ENCODE peak calls at places on chromosome 21, in four cellular contexts. H is globus pallidus, B is ELF-1, V is HCT116. Y is an unnamed sample.

GRCh38 chr21:42850866-42851391 is 28.4 kb downstream of the WDR4 start:
- DNase-seq in H (no peak), B (peak; percentile 76), V (no peak), Y (peak; percentile 32)

GRCh38 chr21:31354604-31355443 is 10.8 kb upstream of the TIAM1 start:
- DNase-seq in H (no peak), B (no peak), V (peak; percentile 98), Y (peak; percentile 95)

GRCh38 chr21:42724226-42724920 is 71.0 kb downstream of the PDE9A start:
- DNase-seq in H (no peak), B (no peak), V (peak; percentile 89), Y (peak; percentile 86)

GRCh38 chr21:31795992-31796391 is 64.1 kb upstream of the SCAF4 start:
- DNase-seq in H (no peak), B (no peak), V (no peak), Y (no peak)

GRCh38 chr21:43370888-43371570 is 55.9 kb downstream of the SIK1 start:
- DNase-seq in H (no peak), B (no peak), V (no peak), Y (no peak)

GRCh38 chr21:37475186-37475868 is 108.8 kb downstream of the DYRK1A start:
- DNase-seq in H (no peak), B (no peak), V (no peak), Y (no peak)

GRCh38 chr21:31911138-31911907 is 38.5 kb downstream of the HUNK start:
- DNase-seq in H (no peak), B (peak; percentile 71), V (no peak), Y (peak; percentile 11)

GRCh38 chr21:38925923-38926322 is 120.2 kb downstream of the ETS2 start:
- DNase-seq in H (no peak), B (no peak), V (no peak), Y (peak; percentile 91)

GRCh38 chr21:45112371-45112770 is 38.0 kb downstream of the ADARB1 start:
- DNase-seq in H (no peak), B (no peak), V (no peak), Y (no peak)

GRCh38 chr21:36584980-36585940 is 105.3 kb upstream of the CLDN14 start:
- DNase-seq in H (no peak), B (no peak), V (no peak), Y (no peak)

GRCh38 chr21:46084709-46085108 is 13.2 kb upstream of the COL6A2 start:
- DNase-seq in H (no peak), B (no peak), V (no peak), Y (no peak)